ENCODE peak calls at places on chromosomes 4 and X, in seven cellular contexts. M is endothelial cell of umbilical vein, N is fibroblast of lung, Y is astrocyte, I is PC-3, Z is GM23248, Q is HCT116. L is an unnamed sample.

GRCh38 chr4:140213116-140213515 is 59.1 kb upstream of the MAML3 start:
- DNase-seq in I (peak; percentile 43), Z (peak; percentile 10), Y (no peak), M (no peak), N (no peak), Q (no peak), L (no peak)

GRCh38 chrX:153370293-153371055 is 30.7 kb downstream of the PNMA6E start:
- DNase-seq in M (peak; percentile 1), I (no peak), Q (no peak), N (no peak), Z (no peak), Y (no peak), L (no peak)

GRCh38 chr4:13047591-13047990 is 436.5 kb downstream of the RAB28 start:
- DNase-seq in Y (no peak), M (no peak), I (no peak), N (no peak), Z (no peak), Q (no peak), L (no peak)

GRCh38 chrX:106734827-106735226 is 8.3 kb downstream of the RNF128 start:
- DNase-seq in N (no peak), Z (no peak), I (no peak), Y (no peak), M (no peak), Q (no peak), L (no peak)

GRCh38 chr4:168593399-168593798 is 96.5 kb downstream of the PALLD start:
- DNase-seq in Z (no peak), Y (peak; percentile 78), Q (no peak), N (peak; percentile 80), M (no peak), I (peak; percentile 88), L (no peak)

GRCh38 chrX:21943460-21944135 is 3.1 kb downstream of the SMS start:
- DNase-seq in Z (peak; percentile 86), M (peak; percentile 77), Y (peak; percentile 94), I (peak; percentile 83), N (peak; percentile 93), Q (peak; percentile 64), L (no peak)

GRCh38 chr4:47469951-47470350 is 6.4 kb upstream of the COMMD8 start:
- DNase-seq in Q (no peak), Z (peak; percentile 62), M (no peak), Y (peak; percentile 72), N (peak; percentile 79), I (no peak), L (no peak)

GRCh38 chrX:39676434-39676833 is 421.3 kb downstream of the BCOR start:
- DNase-seq in N (no peak), Z (no peak), I (no peak), Q (no peak), M (no peak), Y (no peak), L (no peak)

GRCh38 chrX:85429066-85429465 is 49.6 kb upstream of the POF1B start:
- DNase-seq in N (no peak), Z (no peak), M (no peak), Q (no peak), I (no peak), Y (no peak), L (no peak)

GRCh38 chrX:150547511-150548115 is 20.8 kb upstream of the MTM1 start:
- DNase-seq in N (peak; percentile 57), I (no peak), M (peak; percentile 47), Z (peak; percentile 79), Q (no peak), Y (peak; percentile 23), L (no peak)

GRCh38 chrX:13044441-13044840 is at the start of gene FAM9C:
- DNase-seq in I (no peak), Y (no peak), M (no peak), Z (no peak), Q (no peak), N (no peak), L (no peak)

GRCh38 chr4:169070071-169070894 is 60.2 kb upstream of the CBR4 start:
- DNase-seq in Q (peak; percentile 76), Z (peak; percentile 96), M (peak; percentile 30), Y (peak; percentile 98), N (peak; percentile 98), I (peak; percentile 97), L (no peak)

GRCh38 chr4:123783091-123783765 is 386.6 kb downstream of the SPRY1 start:
- DNase-seq in Y (peak; percentile 82), N (peak; percentile 85), Q (no peak), I (no peak), Z (peak; percentile 64), M (no peak), L (no peak)

GRCh38 chr4:6180841-6181631 is 19.3 kb downstream of the JAKMIP1 start:
- DNase-seq in Y (no peak), I (no peak), Z (no peak), Q (no peak), N (no peak), M (no peak), L (peak; percentile 75)

GRCh38 chr4:182775075-182775474 is 142.1 kb downstream of the DCTD start:
- DNase-seq in Q (no peak), M (no peak), Y (no peak), N (no peak), Z (no peak), I (no peak), L (no peak)

GRCh38 chrX:12494400-12495138 is 296.6 kb upstream of the PRPS2 start:
- DNase-seq in N (no peak), M (no peak), Q (no peak), Y (no peak), Z (no peak), I (no peak), L (no peak)

GRCh38 chrX:46957299-46957698 is 45.1 kb downstream of the JADE3 start:
- DNase-seq in N (no peak), M (peak; percentile 8), Q (no peak), Y (no peak), Z (no peak), I (peak; percentile 34), L (no peak)

GRCh38 chrX:1398431-1399340 is 6.8 kb upstream of the SLC25A6 start:
- DNase-seq in N (no peak), M (no peak), Y (no peak), I (no peak), Z (no peak), Q (no peak), L (no peak)

GRCh38 chr4:126267689-126268088 is 952.9 kb downstream of the FAT4 start:
- DNase-seq in Q (no peak), Y (peak; percentile 54), M (no peak), I (no peak), N (peak; percentile 53), Z (peak; percentile 61), L (no peak)

GRCh38 chr4:159764343-159764952 is 661.6 kb downstream of the RAPGEF2 start:
- DNase-seq in N (peak; percentile 69), Y (peak; percentile 49), Q (peak; percentile 62), M (peak; percentile 68), Z (peak; percentile 40), I (peak; percentile 64), L (no peak)

DNA sequence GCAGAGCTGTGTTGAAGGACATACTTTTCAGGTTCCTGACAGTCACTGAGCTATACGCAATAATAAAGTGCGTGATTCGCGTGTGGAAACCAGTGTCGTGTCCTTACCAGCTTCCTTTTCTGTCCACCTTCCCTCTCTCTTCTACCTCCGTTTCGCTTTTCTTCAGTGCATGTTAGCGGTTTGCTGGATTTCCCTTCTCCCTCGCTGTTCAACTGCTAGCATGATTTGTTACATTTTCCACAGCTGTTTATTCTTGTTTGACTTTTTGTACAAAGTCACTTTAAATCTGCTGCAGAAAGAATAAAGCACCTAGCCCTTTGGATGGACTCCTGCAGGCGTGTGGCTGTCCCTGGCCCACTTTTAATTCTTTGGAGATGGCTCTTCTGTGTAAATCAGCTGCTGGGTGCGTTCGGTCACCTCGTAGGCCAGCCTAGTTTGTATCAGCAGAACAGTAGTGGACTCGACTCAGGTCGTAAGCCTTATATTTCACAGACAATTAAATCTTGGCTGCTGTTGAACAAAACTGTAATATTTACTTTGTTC is 8.9 kb upstream of the HAND2 start:
- DNase-seq in N (no peak), Y (no peak), I (no peak), M (no peak), Z (peak; percentile 50), Q (no peak), L (no peak)
- TF ChIP-seq EZH2 in N (peak; percentile 22), Y (no peak), I (no peak), M (no peak), Z (no peak), Q (no peak), L (no peak)

DNA sequence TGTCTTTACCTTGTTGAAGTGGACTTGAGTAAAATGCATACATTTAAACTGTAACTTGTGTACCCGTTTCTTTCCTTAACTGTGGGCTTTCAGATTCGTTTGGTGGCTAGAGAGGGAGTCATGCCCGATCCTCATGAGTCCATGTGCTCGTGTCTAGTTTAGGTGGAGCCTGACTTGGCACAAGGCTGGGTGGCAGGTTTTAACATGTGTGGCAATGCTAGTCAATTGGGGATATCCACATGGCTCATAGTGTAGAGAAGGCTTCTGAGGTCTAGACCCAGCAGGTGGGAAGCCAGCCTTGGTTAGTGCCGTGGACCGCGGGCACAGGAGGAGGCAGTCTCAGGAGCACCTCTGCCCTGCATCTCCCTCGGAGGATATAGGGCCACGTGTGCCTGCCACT is 48.5 kb upstream of the CLCN4 start:
- DNase-seq in Q (no peak), M (no peak), Y (no peak), N (no peak), I (no peak), Z (no peak), L (no peak)
- H3K4me1 ChIP-seq in Q (no peaks in the 10 kb centered on the region), M (peaks cover 15% of the 10 kb centered on the region), Y (no peaks in the 10 kb centered on the region), N (peaks cover 5% of the 10 kb centered on the region), I (no peaks in the 10 kb centered on the region), Z (no peaks in the 10 kb centered on the region), L (peaks cover 34% of the 10 kb centered on the region)

DNA sequence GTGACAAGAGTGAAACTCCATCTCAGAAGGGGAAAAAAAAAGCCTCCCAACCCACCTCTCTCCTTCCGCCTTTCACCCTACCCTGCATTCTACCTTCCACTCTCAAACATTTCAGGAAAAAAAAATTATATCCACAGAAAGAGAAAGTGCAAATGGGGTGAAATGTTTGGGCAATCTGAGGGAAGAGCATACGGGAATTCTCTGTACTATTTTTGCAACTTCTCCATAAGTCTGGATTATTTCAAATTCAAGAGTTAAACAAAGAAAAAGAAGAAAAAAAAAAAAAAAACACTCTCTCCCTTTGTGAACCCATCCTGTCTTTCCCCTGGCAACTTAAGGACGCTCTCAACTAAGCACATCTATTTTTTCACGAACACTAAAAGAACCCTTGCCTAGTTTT is 41.3 kb downstream of the AFAP1 start:
- DNase-seq in M (no peak), Z (no peak), Y (no peak), Q (no peak), I (no peak), N (no peak), L (no peak)
- H3K79me2 ChIP-seq in M (peaks cover 99% of the 10 kb centered on the region), Z (peaks cover 100% of the 10 kb centered on the region), Y (peaks cover 100% of the 10 kb centered on the region), Q (peaks cover 14% of the 10 kb centered on the region), I (peaks cover 99% of the 10 kb centered on the region), N (peaks cover 72% of the 10 kb centered on the region), L (no peaks in the 10 kb centered on the region)

GRCh38 chrX:103276581-103277002 is at the start of gene TCEAL5:
- DNase-seq in M (no peak), N (no peak), Y (no peak), I (no peak), Q (no peak), Z (no peak), L (no peak)
- TF ChIP-seq EZH2 in M (peak; percentile 58), N (peak; percentile 76), Y (no peak), I (no peak), Q (no peak), Z (peak; percentile 53), L (no peak)